ENCODE peak calls at places on chromosomes 6 and 20, in eight cellular contexts. E is CD8-positive, alpha-beta T cell; X is stimulated activated CD8-positive, alpha-beta memory T cell treated with anti-CD3 and anti-CD28 coated beads, Interleukin-7, amount 100 ng/mL, for 4 hours; T is dorsolateral prefrontal cortex; Q is right lobe of liver; J is AG20443; D is stimulated activated CD4-positive, alpha-beta T cell treated with anti-CD3 and anti-CD28 coated beads, Interleukin-4, amount 100 ng/mL, for 48 hours; Z is tibial artery. B is an unnamed sample.
A peak's percentile ranks its signal among the peaks of the same experiment; 100 is the strongest.

GRCh38 chr20:36624068-36624813 is 18.7 kb downstream of the RAB5IF start:
- DNase-seq in Z (no peak), T (no peak), E (no peak), Q (no peak), D (no peak), J (no peak), X (no peak), B (no peak)

GRCh38 chr20:20806121-20806820 is 93.8 kb upstream of the RALGAPA2 start:
- DNase-seq in Q (no peak), E (no peak), Z (no peak), X (no peak), T (no peak), J (no peak), D (no peak), B (no peak)

GRCh38 chr20:39874049-39874893 is 814.8 kb downstream of the MAFB start:
- DNase-seq in D (peak; percentile 24), T (peak; percentile 31), E (no peak), X (no peak), Q (peak; percentile 72), J (peak; percentile 83), Z (peak; percentile 81), B (peak; percentile 85)

GRCh38 chr6:16482702-16483314 is 244.4 kb downstream of the GMPR start:
- DNase-seq in Q (no peak), J (no peak), Z (no peak), T (no peak), X (no peak), E (no peak), D (no peak), B (no peak)

GRCh38 chr6:140500864-140501263 is 1126.4 kb upstream of the CITED2 start:
- DNase-seq in T (no peak), Z (no peak), X (no peak), J (no peak), D (no peak), Q (no peak), E (no peak), B (no peak)

GRCh38 chr6:141957271-141957670 is 175.5 kb upstream of the GJE1 start:
- DNase-seq in Q (no peak), T (no peak), Z (no peak), J (no peak), E (no peak), D (no peak), X (no peak), B (no peak)

GRCh38 chr6:54897462-54898189 is 51.1 kb downstream of the FAM83B start:
- DNase-seq in D (no peak), J (no peak), X (no peak), E (no peak), T (no peak), Z (no peak), Q (no peak), B (no peak)

GRCh38 chr20:32559216-32559752 is 25.8 kb downstream of the NOL4L start:
- DNase-seq in Q (no peak), D (no peak), E (no peak), Z (no peak), J (no peak), T (no peak), X (no peak), B (no peak)

GRCh38 chr6:114108119-114109002 is 137.4 kb upstream of the HDAC2 start:
- DNase-seq in E (no peak), D (peak; percentile 32), J (peak; percentile 75), Q (peak; percentile 66), X (no peak), Z (peak; percentile 69), T (peak; percentile 89), B (peak; percentile 60)

GRCh38 chr6:26604026-26604425 is 7.3 kb downstream of the ABT1 start:
- DNase-seq in T (no peak), Q (no peak), D (no peak), E (no peak), X (no peak), J (no peak), Z (no peak), B (no peak)

GRCh38 chr6:109925060-109925459 is 53.1 kb upstream of the GPR6 start:
- DNase-seq in Q (no peak), J (no peak), T (no peak), Z (no peak), D (no peak), E (no peak), X (no peak), B (no peak)

GRCh38 chr6:39203398-39203797 is 25.9 kb downstream of the KCNK5 start:
- DNase-seq in T (no peak), Q (no peak), X (no peak), Z (no peak), J (no peak), D (no peak), E (no peak), B (no peak)

GRCh38 chr20:1871807-1872455 is 23.3 kb upstream of the SIRPA start:
- DNase-seq in Z (no peak), X (no peak), T (no peak), Q (no peak), J (no peak), E (no peak), D (no peak), B (no peak)

GRCh38 chr6:144321839-144322591 is 36.9 kb downstream of the UTRN start:
- DNase-seq in Z (no peak), E (no peak), Q (no peak), X (no peak), J (peak; percentile 79), D (no peak), T (no peak), B (no peak)

GRCh38 chr6:45946352-45946751 is 69.3 kb downstream of the CLIC5 start:
- DNase-seq in Z (peak; percentile 32), X (no peak), D (no peak), E (no peak), J (peak; percentile 90), Q (no peak), T (no peak), B (no peak)

GRCh38 chr6:18609715-18610114 is 222.6 kb downstream of the RNF144B start:
- DNase-seq in X (no peak), Z (no peak), D (no peak), E (no peak), J (no peak), T (no peak), Q (no peak), B (no peak)

GRCh38 chr6:30264731-30265130 is 51.5 kb upstream of the TRIM26 start:
- DNase-seq in D (no peak), T (peak; percentile 56), J (peak; percentile 39), X (no peak), Q (no peak), E (no peak), Z (no peak), B (no peak)

GRCh38 chr20:1392443-1392692 is 486 bp downstream of the FKBP1A start:
- DNase-seq in E (no peak), X (no peak), T (no peak), Q (no peak), D (no peak), Z (no peak), J (no peak), B (no peak)

GRCh38 chr6:37047421-37047931 is 42.0 kb downstream of the FGD2 start:
- DNase-seq in D (no peak), Z (no peak), J (no peak), Q (no peak), X (no peak), T (no peak), E (no peak), B (no peak)

GRCh38 chr20:54431545-54431944 is 43.8 kb upstream of the DOK5 start:
- DNase-seq in X (no peak), J (peak; percentile 18), Z (no peak), T (no peak), Q (no peak), D (no peak), E (no peak), B (no peak)

GRCh38 chr6:112253842-112254816 is at the start of gene LAMA4:
- DNase-seq in D (no peak), X (no peak), Z (peak; percentile 36), Q (peak; percentile 56), E (no peak), J (peak; percentile 80), T (peak; percentile 19), B (no peak)

GRCh38 chr20:461254-462198 is 807 bp downstream of the TBC1D20 start:
- DNase-seq in X (peak; percentile 29), Z (peak; percentile 31), E (peak; percentile 25), J (peak; percentile 82), T (peak; percentile 18), D (peak; percentile 39), Q (peak; percentile 67), B (no peak)

GRCh38 chr20:45432294-45432693 is 16.4 kb downstream of the PIGT start:
- DNase-seq in J (no peak), E (no peak), D (no peak), X (no peak), T (no peak), Z (no peak), Q (no peak), B (no peak)

GRCh38 chr6:167652042-167652700 is 174.5 kb upstream of the AFDN start:
- DNase-seq in Z (no peak), D (no peak), T (no peak), E (no peak), J (no peak), Q (no peak), X (no peak), B (no peak)

GRCh38 chr6:68343901-68344300 is 291.2 kb upstream of the ADGRB3 start:
- DNase-seq in E (no peak), Q (peak; percentile 40), D (no peak), J (no peak), Z (no peak), T (no peak), X (no peak), B (peak; percentile 54)

GRCh38 chr6:129282053-129282452 is 399.1 kb downstream of the LAMA2 start:
- DNase-seq in D (no peak), E (no peak), T (no peak), X (no peak), Z (no peak), J (no peak), Q (no peak), B (no peak)

GRCh38 chr20:42010090-42010489 is 391.9 kb upstream of the CHD6 start:
- DNase-seq in Z (no peak), D (no peak), T (no peak), E (no peak), X (no peak), Q (no peak), J (no peak), B (no peak)

GRCh38 chr6:162971346-162971745 is 243.6 kb downstream of the PACRG start:
- DNase-seq in Z (no peak), Q (no peak), E (no peak), J (no peak), T (no peak), X (no peak), D (no peak), B (no peak)